ENCODE peak calls at places on chromosomes 6 and 20, in eight cellular contexts. P, N, A, T, J, M, H and Y are unnamed samples.

GRCh38 chr20:32359633-32360332 is 1.7 kb downstream of the ASXL1 start:
- DNase-seq in P (peak; percentile 31), N (no peak), A (no peak), T (no peak), J (no peak), M (no peak), H (peak; percentile 28), Y (peak; percentile 42)

GRCh38 chr6:7143161-7143974 is 35.6 kb downstream of the RREB1 start:
- DNase-seq in P (no peak), N (no peak), A (peak; percentile 59), T (no peak), J (peak; percentile 8), M (no peak), H (no peak), Y (no peak)

GRCh38 chr6:41047745-41048742 is 5.0 kb upstream of the APOBEC2 start:
- DNase-seq in P (no peak), N (no peak), A (no peak), T (no peak), J (no peak), M (no peak), H (no peak), Y (no peak)

GRCh38 chr6:6631053-6631452 is 42.5 kb downstream of the LY86 start:
- DNase-seq in P (no peak), N (no peak), A (no peak), T (no peak), J (no peak), M (no peak), H (no peak), Y (no peak)

GRCh38 chr20:62952373-62953166 is at the start of gene SLC17A9:
- DNase-seq in P (peak; percentile 12), N (no peak), A (peak; percentile 92), T (peak; percentile 90), J (peak; percentile 60), M (peak; percentile 70), H (peak; percentile 44), Y (peak; percentile 95)

GRCh38 chr6:30829639-30830250 is 54.6 kb upstream of the DDR1 start:
- DNase-seq in P (no peak), N (no peak), A (peak; percentile 88), T (no peak), J (no peak), M (no peak), H (no peak), Y (no peak)

GRCh38 chr6:127855542-127856159 is 45.2 kb downstream of the THEMIS start:
- DNase-seq in P (peak; percentile 45), N (peak; percentile 37), A (peak; percentile 62), T (no peak), J (peak; percentile 13), M (no peak), H (peak; percentile 60), Y (no peak)

GRCh38 chr6:37838209-37838921 is 18.8 kb downstream of the ZFAND3 start:
- DNase-seq in P (peak; percentile 56), N (no peak), A (no peak), T (no peak), J (no peak), M (no peak), H (no peak), Y (no peak)

GRCh38 chr6:41560440-41561192 is 14.4 kb downstream of the FOXP4 start:
- DNase-seq in P (no peak), N (peak; percentile 63), A (peak; percentile 88), T (no peak), J (peak; percentile 78), M (no peak), H (peak; percentile 95), Y (peak; percentile 47)

GRCh38 chr20:63501818-63502670 is 3.2 kb upstream of the EEF1A2 start:
- DNase-seq in P (peak; percentile 16), N (no peak), A (peak; percentile 81), T (no peak), J (no peak), M (no peak), H (no peak), Y (no peak)

GRCh38 chr6:161694995-161695394 is 421.1 kb upstream of the AGPAT4 start:
- DNase-seq in P (no peak), N (no peak), A (peak; percentile 61), T (no peak), J (peak; percentile 16), M (no peak), H (no peak), Y (no peak)

DNA sequence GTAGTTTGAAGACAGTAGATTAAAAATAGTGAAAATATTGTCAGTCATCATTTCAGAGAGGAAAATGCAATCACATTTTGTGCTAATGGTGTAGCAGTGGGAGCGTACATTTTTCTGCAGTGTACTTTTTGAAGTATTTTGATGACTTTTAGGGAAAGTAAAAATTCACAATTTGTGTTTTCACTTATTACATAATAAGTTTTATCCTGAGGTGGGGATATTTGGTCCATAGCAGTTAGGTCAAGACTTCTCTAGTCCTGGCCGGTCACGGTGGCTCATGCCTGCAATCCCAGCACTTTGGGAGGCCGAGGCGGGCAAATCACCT is 122.3 kb downstream of the SASH1 start:
- DNase-seq in P (no peak), N (no peak), A (no peak), T (no peak), J (no peak), M (no peak), H (no peak), Y (no peak)
- H3K27ac ChIP-seq in P (no peak overlapping the region), N (no peak overlapping the region), A (no peak overlapping the region), T (no peak overlapping the region), J (no peak overlapping the region), M (peak overlapping the region; percentile 61), H (no peak overlapping the region), Y (no peak overlapping the region)

GRCh38 chr20:58636983-58637421 is 14.1 kb upstream of the STX16 start:
- DNase-seq in P (no peak), N (no peak), A (peak; percentile 68), T (no peak), J (no peak), M (no peak), H (no peak), Y (no peak)
- TF ChIP-seq CTCF in P (peak; percentile 24), N (no peak), A (peak; percentile 62), T (no peak), J (no peak), M (no peak), H (no peak), Y (no peak)

DNA sequence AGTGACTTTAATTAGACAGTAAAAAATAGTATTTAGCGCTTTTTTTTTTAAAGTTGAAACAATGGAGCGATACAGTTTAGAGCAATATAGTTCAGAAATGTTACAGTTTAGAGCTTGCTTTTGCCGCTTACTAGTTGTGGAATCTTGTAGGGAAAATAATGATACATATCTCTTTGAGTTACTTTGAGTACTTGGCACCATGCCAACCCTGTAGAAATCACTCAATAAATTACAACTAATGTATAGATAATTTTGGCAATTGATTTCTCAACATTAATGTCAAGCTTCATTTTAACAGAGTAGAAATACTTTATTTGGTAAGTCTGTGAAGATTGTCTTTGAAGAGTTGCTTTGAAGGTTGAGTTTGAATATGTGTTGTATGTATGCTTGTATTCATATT is 27.4 kb downstream of the CDC40 start:
- DNase-seq in P (no peak), N (no peak), A (no peak), T (no peak), J (no peak), M (no peak), H (no peak), Y (no peak)
- H3K27ac ChIP-seq in P (no peak overlapping the region), N (no peak overlapping the region), A (no peak overlapping the region), T (no peak overlapping the region), J (no peak overlapping the region), M (no peak overlapping the region), H (no peak overlapping the region), Y (no peak overlapping the region)

GRCh38 chr20:17570347-17571152 is 675 bp downstream of the DSTN start:
- DNase-seq in P (peak; percentile 33), N (no peak), A (peak; percentile 78), T (peak; percentile 81), J (peak; percentile 63), M (peak; percentile 59), H (peak; percentile 27), Y (peak; percentile 73)
- TF ChIP-seq CTCF in P (peak; percentile 19), N (no peak), A (no peak), T (no peak), J (no peak), M (peak; percentile 10), H (no peak), Y (no peak)

DNA sequence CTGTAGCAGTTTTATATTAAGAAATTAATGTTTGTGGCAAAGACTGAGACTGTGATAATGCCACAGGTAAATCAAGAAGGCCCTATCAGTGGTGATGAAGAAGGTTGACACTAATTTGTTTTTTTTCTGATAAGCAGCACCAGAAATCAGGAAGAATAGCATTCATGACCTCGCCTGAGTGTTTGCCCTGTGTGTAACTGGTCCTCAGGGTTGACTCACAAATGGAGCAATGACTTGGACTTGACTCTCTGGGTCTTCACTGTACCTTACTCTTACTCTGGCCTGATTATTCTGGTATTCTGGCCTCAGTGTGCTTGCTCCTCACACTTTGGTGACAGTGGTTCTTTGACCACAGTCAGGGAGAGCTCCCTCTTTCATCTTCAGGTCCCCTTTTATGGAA is 243.9 kb downstream of the HAO1 start:
- DNase-seq in P (no peak), N (no peak), A (no peak), T (no peak), J (no peak), M (no peak), H (no peak), Y (no peak)
- H3K27ac ChIP-seq in P (no peak overlapping the region), N (no peak overlapping the region), A (no peak overlapping the region), T (no peak overlapping the region), J (no peak overlapping the region), M (no peak overlapping the region), H (no peak overlapping the region), Y (no peak overlapping the region)